ENCODE peak calls at places on chromosome 12, in eight cellular contexts. P is HFFc6, Z is activated gamma-delta T cell treated with Interleukin-2 at 50 U/mL for 16 hours, W is AG08395, B is choroid plexus epithelial cell, D is SW480, U is heart left ventricle, C is A673. J is an unnamed sample.

GRCh38 chr12:14185441-14186192 is 179.9 kb upstream of the ATF7IP start:
- DNase-seq in P (peak), Z (no peak), W (peak), B (peak), D (peak), U (no peak), C (peak), J (peak)

GRCh38 chr12:53695148-53696138 is 19.6 kb upstream of the ATP5MC2 start:
- DNase-seq in P (peak), Z (no peak), W (peak), B (peak), D (peak), U (peak), C (peak), J (peak)

GRCh38 chr12:24630446-24630845 is 318.5 kb downstream of the BCAT1 start:
- DNase-seq in P (no peak), Z (no peak), W (no peak), B (peak), D (no peak), U (no peak), C (peak), J (no peak)

GRCh38 chr12:102454808-102455760 is 25.3 kb downstream of the IGF1 start:
- DNase-seq in P (peak), Z (no peak), W (peak), B (peak), D (no peak), U (no peak), C (peak), J (peak)

GRCh38 chr12:122023339-122024131 is 1.9 kb downstream of the BCL7A start:
- DNase-seq in P (peak), Z (peak), W (peak), B (peak), D (peak), U (peak), C (peak), J (peak)

GRCh38 chr12:104976703-104977102 is 9.4 kb upstream of the NOPCHAP1 start:
- DNase-seq in P (no peak), Z (no peak), W (no peak), B (no peak), D (no peak), U (no peak), C (no peak), J (no peak)

GRCh38 chr12:11949738-11950403 is 120.9 kb upstream of the BCL2L14 start:
- DNase-seq in P (no peak), Z (no peak), W (no peak), B (no peak), D (peak), U (no peak), C (no peak), J (no peak)

GRCh38 chr12:96399081-96399918 is 939 bp downstream of the CDK17 start:
- DNase-seq in P (peak), Z (peak), W (peak), B (peak), D (peak), U (peak), C (peak), J (peak)

GRCh38 chr12:15644700-15645099 is 144.5 kb downstream of the EPS8 start:
- DNase-seq in P (peak), Z (no peak), W (no peak), B (peak), D (no peak), U (no peak), C (no peak), J (no peak)

GRCh38 chr12:65533177-65533883 is 254.8 kb downstream of the MSRB3 start:
- DNase-seq in P (peak), Z (no peak), W (no peak), B (peak), D (peak), U (no peak), C (no peak), J (no peak)

GRCh38 chr12:27177716-27178115 is 66.4 kb upstream of the STK38L start:
- DNase-seq in P (peak), Z (no peak), W (peak), B (peak), D (no peak), U (no peak), C (no peak), J (no peak)

GRCh38 chr12:57280234-57281062 is 29.5 kb upstream of the STAC3 start:
- DNase-seq in P (peak), Z (peak), W (peak), B (peak), D (peak), U (no peak), C (peak), J (peak)

J was measured in AG08396.